ENCODE peak calls at places on chromosome 20, in ten cellular contexts. S is K562, I is prostate gland, H is breast epithelium, E is suprapubic skin, C is stomach, M is GM12891, J is vagina, V is HepG2, Y is GM23338. B is an unnamed sample.

GRCh38 chr20:47267621-47268020 is 88.9 kb downstream of the ZMYND8 start:
- DNase-seq in S (no peak), I (no peak), H (no peak), E (peak; percentile 40), C (no peak), M (no peak), J (no peak), V (no peak), Y (no peak), B (no peak)

GRCh38 chr20:6654490-6655247 is 112.8 kb upstream of the BMP2 start:
- DNase-seq in S (no peak), I (peak; percentile 78), H (no peak), E (no peak), C (no peak), M (no peak), J (no peak), V (no peak), Y (no peak), B (no peak)

GRCh38 chr20:45311589-45312211 is 3.6 kb upstream of the MATN4 start:
- DNase-seq in S (peak; percentile 78), I (peak; percentile 27), H (no peak), E (no peak), C (peak; percentile 72), M (peak; percentile 85), J (no peak), V (peak; percentile 33), Y (peak; percentile 95), B (peak; percentile 89)

GRCh38 chr20:12764053-12764452 is 244.7 kb upstream of the SPTLC3 start:
- DNase-seq in S (no peak), I (no peak), H (no peak), E (no peak), C (no peak), M (no peak), J (no peak), V (no peak), Y (peak; percentile 25), B (no peak)

GRCh38 chr20:22499475-22500174 is 84.7 kb downstream of the FOXA2 start:
- DNase-seq in S (no peak), I (no peak), H (no peak), E (no peak), C (no peak), M (no peak), J (no peak), V (no peak), Y (no peak), B (no peak)

GRCh38 chr20:33647603-33648395 is 14.3 kb upstream of the C20orf144 start:
- DNase-seq in S (no peak), I (peak; percentile 78), H (no peak), E (no peak), C (peak; percentile 59), M (peak; percentile 51), J (no peak), V (no peak), Y (no peak), B (no peak)

GRCh38 chr20:52593634-52594033 is 378.5 kb upstream of the TSHZ2 start:
- DNase-seq in S (no peak), I (no peak), H (no peak), E (no peak), C (no peak), M (no peak), J (no peak), V (no peak), Y (no peak), B (no peak)

GRCh38 chr20:34849778-34850177 is 22.9 kb downstream of the GGT7 start:
- DNase-seq in S (no peak), I (no peak), H (no peak), E (no peak), C (no peak), M (no peak), J (no peak), V (no peak), Y (no peak), B (no peak)

GRCh38 chr20:54351371-54352136 is 123.8 kb upstream of the DOK5 start:
- DNase-seq in S (no peak), I (no peak), H (no peak), E (no peak), C (no peak), M (no peak), J (no peak), V (no peak), Y (no peak), B (no peak)

GRCh38 chr20:54355631-54356280 is 119.6 kb upstream of the DOK5 start:
- DNase-seq in S (no peak), I (no peak), H (peak; percentile 43), E (no peak), C (no peak), M (no peak), J (no peak), V (no peak), Y (no peak), B (no peak)

GRCh38 chr20:54353337-54353736 is 122.1 kb upstream of the DOK5 start:
- DNase-seq in S (no peak), I (no peak), H (no peak), E (no peak), C (no peak), M (no peak), J (no peak), V (no peak), Y (no peak), B (no peak)

GRCh38 chr20:54361485-54361884 is 113.9 kb upstream of the DOK5 start:
- DNase-seq in S (no peak), I (no peak), H (no peak), E (no peak), C (no peak), M (no peak), J (no peak), V (no peak), Y (no peak), B (no peak)

DNA sequence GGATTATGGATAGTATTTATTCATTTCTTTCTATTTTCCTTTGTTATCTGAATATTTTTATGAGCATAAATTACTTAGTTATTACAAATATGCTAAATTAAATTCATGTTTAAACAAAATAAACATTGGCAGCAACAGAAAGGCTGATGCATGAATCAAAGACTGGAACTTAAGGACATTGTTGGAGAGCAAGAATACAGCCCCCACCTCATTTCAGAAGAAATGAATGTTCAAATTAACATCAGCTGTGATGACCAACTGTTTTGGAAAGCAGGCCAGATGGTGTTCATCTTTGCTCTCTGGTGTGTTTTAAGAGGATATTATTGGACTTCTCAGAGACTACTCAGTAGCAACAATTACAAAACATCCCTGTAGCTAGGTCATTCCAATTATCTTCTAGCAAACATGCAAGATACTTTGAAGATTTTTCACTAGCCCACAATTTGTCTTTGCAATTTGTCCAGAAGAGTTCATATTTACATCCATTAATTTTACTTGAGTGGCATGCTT is 118.6 kb upstream of the DOK5 start:
- DNase-seq in S (no peak), I (no peak), H (no peak), E (no peak), C (no peak), M (no peak), J (no peak), V (no peak), Y (no peak), B (no peak)
- TF ChIP-seq POLR2AphosphoS5 in S (no peak), I (no peak), H (no peak), E (no peak), C (no peak), M (no peak), J (no peak), V (no peak), Y (no peak), B (no peak)

GRCh38 chr20:4812641-4813075 is 90.9 kb downstream of the PRND start:
- DNase-seq in S (no peak), I (no peak), H (no peak), E (no peak), C (no peak), M (no peak), J (no peak), V (no peak), Y (no peak), B (peak; percentile 87)

GRCh38 chr20:4814696-4815252 is 93.1 kb downstream of the PRND start:
- DNase-seq in S (no peak), I (no peak), H (no peak), E (peak; percentile 66), C (peak; percentile 44), M (peak; percentile 47), J (no peak), V (no peak), Y (no peak), B (peak; percentile 93)

GRCh38 chr20:4813076-4813838 is 91.5 kb downstream of the PRND start:
- DNase-seq in S (no peak), I (no peak), H (no peak), E (peak; percentile 51), C (no peak), M (peak; percentile 53), J (no peak), V (no peak), Y (no peak), B (peak; percentile 93)

GRCh38 chr20:4815618-4816017 is 93.9 kb downstream of the PRND start:
- DNase-seq in S (no peak), I (no peak), H (no peak), E (no peak), C (no peak), M (no peak), J (no peak), V (no peak), Y (no peak), B (no peak)

DNA sequence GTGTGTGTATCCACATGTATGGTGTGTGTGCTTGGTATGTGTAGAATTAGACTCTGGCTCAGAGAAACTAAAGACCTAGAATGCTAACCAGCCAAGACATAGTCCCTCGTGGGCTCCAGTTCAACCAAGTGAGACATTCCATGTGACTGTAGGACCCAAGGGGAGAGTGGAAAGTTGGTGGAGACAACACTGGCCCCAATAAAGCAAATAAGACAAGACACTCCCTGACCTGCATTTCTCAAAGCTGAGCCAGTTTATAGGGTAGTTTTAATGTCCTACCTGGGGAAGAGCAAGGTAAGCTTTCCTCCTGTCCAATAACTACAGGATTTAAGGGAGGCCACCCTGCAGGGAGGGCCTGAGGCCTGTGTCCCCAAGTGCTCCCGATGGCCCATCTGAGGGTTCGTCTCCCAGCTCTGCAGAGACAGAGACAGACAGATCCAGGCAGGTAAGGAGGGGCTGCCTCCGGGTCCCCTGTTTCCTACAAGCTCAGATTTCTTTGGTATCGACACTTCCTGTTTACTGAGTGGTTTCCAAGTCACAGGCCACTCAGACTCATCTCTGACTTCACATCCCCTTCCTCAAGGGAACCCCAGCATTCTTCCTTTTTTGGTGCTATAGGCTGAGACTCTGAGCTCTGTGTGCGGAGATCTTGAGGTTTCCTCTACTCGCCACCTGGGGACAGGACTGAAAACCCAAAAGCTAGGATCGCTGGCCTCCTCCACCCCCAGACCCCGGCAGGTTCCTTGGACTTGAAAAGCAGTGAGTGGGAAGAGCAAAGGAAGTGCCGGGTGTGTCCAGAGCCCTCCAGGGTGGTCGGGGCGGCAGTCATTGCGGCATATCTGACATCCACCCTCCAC is 92.4 kb downstream of the PRND start:
- DNase-seq in S (no peak), I (no peak), H (no peak), E (peak; percentile 60), C (no peak), M (peak; percentile 59), J (no peak), V (no peak), Y (peak; percentile 51), B (peak; percentile 88)
- TF ChIP-seq POLR2AphosphoS5 in S (no peak), I (peak; percentile 27), H (no peak), E (no peak), C (no peak), M (peak; percentile 16), J (no peak), V (no peak), Y (no peak), B (peak; percentile 87)

GRCh38 chr20:3021777-3022176 is 21.6 kb upstream of the GNRH2 start:
- DNase-seq in S (no peak), I (no peak), H (no peak), E (no peak), C (no peak), M (no peak), J (no peak), V (no peak), Y (no peak), B (no peak)

DNA sequence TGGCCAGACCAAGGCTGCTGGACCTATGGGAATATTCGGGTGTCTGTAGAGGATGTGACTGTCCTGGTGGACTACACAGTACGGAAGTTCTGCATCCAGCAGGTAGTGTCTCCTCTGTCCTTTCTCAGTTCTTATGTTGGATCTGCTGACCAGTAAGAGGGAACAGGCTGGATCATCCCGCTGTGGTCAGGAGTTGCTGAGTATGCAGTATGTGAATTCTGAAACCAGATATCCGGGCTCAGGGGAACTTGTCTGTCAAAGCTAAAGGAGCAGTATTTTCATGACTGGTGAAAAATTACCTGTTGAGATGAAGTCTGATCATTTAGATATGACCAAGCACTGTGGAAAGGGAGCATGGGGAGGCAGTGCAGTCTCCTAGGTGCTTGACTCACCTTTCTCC is 22.1 kb upstream of the GNRH2 start:
- DNase-seq in S (no peak), I (no peak), H (no peak), E (no peak), C (no peak), M (no peak), J (no peak), V (no peak), Y (no peak), B (no peak)
- TF ChIP-seq POLR2AphosphoS5 in S (no peak), I (peak; percentile 40), H (no peak), E (no peak), C (no peak), M (no peak), J (no peak), V (no peak), Y (no peak), B (no peak)

GRCh38 chr20:20036756-20037155 is 15.5 kb downstream of the CRNKL1 start:
- DNase-seq in S (no peak), I (no peak), H (no peak), E (no peak), C (no peak), M (no peak), J (no peak), V (no peak), Y (no peak), B (no peak)
- TF ChIP-seq POLR2AphosphoS5 in S (no peak), I (no peak), H (no peak), E (no peak), C (no peak), M (no peak), J (no peak), V (peak; percentile 36), Y (no peak), B (no peak)

B was measured in spleen.